ENCODE peak calls at places on chromosomes 5 and 9, in five cellular contexts. M, X, C, S and F are unnamed samples.
A peak's percentile ranks its signal among the peaks of the same experiment; 100 is the strongest.

GRCh38 chr5:168372351-168372946 is 81.0 kb downstream of the WWC1 start:
- DNase-seq in S (no peak), M (no peak), C (no peak), X (no peak), F (no peak)

GRCh38 chr9:135895202-135895848 is 12.0 kb downstream of the CAMSAP1 start:
- DNase-seq in M (no peak), C (no peak), X (no peak), S (no peak), F (no peak)

GRCh38 chr5:75716715-75717081 is 539 bp downstream of the POC5 start:
- DNase-seq in X (no peak), C (no peak), S (no peak), M (no peak), F (no peak)

GRCh38 chr9:37903581-37903830 is 421 bp downstream of the SLC25A51 start:
- DNase-seq in M (peak; percentile 52), X (no peak), S (peak; percentile 74), C (peak; percentile 53), F (no peak)

GRCh38 chr5:10138385-10139057 is 111.2 kb downstream of the ATPSCKMT start:
- DNase-seq in C (no peak), S (no peak), M (no peak), X (no peak), F (no peak)

GRCh38 chr5:127536687-127537086 is 19.2 kb downstream of the PRRC1 start:
- DNase-seq in S (no peak), M (no peak), C (no peak), X (peak; percentile 15), F (no peak)

GRCh38 chr5:60339691-60340191 is 360.2 kb downstream of the DEPDC1B start:
- DNase-seq in M (no peak), S (no peak), C (no peak), X (peak; percentile 96), F (no peak)

GRCh38 chr5:154214236-154215106 is 23.9 kb downstream of the GALNT10 start:
- DNase-seq in X (no peak), C (no peak), M (no peak), S (peak; percentile 43), F (no peak)

GRCh38 chr9:7570107-7570720 is 229.4 kb downstream of the DMAC1 start:
- DNase-seq in S (peak; percentile 72), M (peak; percentile 72), X (peak; percentile 36), C (peak; percentile 5), F (peak; percentile 37)

GRCh38 chr5:33649801-33650482 is 209.2 kb downstream of the TARS1 start:
- DNase-seq in X (no peak), S (no peak), M (no peak), C (peak; percentile 18), F (no peak)

GRCh38 chr9:136055715-136056545 is 39.2 kb downstream of the NACC2 start:
- DNase-seq in M (no peak), X (no peak), C (no peak), S (no peak), F (no peak)

GRCh38 chr9:94799578-94800264 is 73.2 kb downstream of the AOPEP start:
- DNase-seq in M (no peak), X (no peak), S (no peak), C (no peak), F (no peak)

GRCh38 chr5:36624277-36624676 is 17.9 kb downstream of the SLC1A3 start:
- DNase-seq in X (no peak), C (no peak), S (no peak), M (no peak), F (no peak)

GRCh38 chr5:149962040-149962439 is 1.5 kb downstream of the SLC26A2 start:
- DNase-seq in X (peak; percentile 81), M (peak; percentile 58), S (no peak), C (no peak), F (peak; percentile 26)

GRCh38 chr5:177405805-177406204 is 3.6 kb downstream of the F12 start:
- DNase-seq in C (no peak), M (no peak), X (no peak), S (no peak), F (no peak)

GRCh38 chr9:107847977-107848376 is 358.4 kb upstream of the KLF4 start:
- DNase-seq in S (no peak), M (no peak), X (no peak), C (no peak), F (no peak)

GRCh38 chr5:53194086-53194485 is 84.5 kb upstream of the MOCS2 start:
- DNase-seq in C (no peak), S (no peak), X (no peak), M (no peak), F (no peak)

GRCh38 chr9:134260801-134261200 is 65.5 kb upstream of the RXRA start:
- DNase-seq in M (no peak), S (no peak), X (no peak), C (no peak), F (no peak)

GRCh38 chr9:108394726-108395125 is 461.1 kb downstream of the ACTL7B start:
- DNase-seq in C (no peak), X (no peak), S (no peak), M (no peak), F (no peak)

GRCh38 chr9:130320697-130321080 is 55.1 kb downstream of the HMCN2 start:
- DNase-seq in S (no peak), C (no peak), X (no peak), M (no peak), F (no peak)

GRCh38 chr9:122389799-122390481 is 19.1 kb downstream of the PTGS1 start:
- DNase-seq in C (no peak), S (no peak), M (no peak), X (no peak), F (peak; percentile 41)

GRCh38 chr9:94490465-94490864 is 64.4 kb upstream of the PCAT7 start:
- DNase-seq in S (no peak), X (no peak), C (no peak), M (no peak), F (no peak)

GRCh38 chr9:74293479-74293878 is 203.7 kb upstream of the RORB start:
- DNase-seq in M (no peak), X (no peak), S (no peak), C (no peak), F (no peak)

GRCh38 chr5:138853132-138853531 is 22.0 kb downstream of the LRRTM2 start:
- DNase-seq in M (no peak), C (no peak), X (no peak), S (no peak), F (no peak)

GRCh38 chr9:68802525-68803015 is 97.5 kb downstream of the PIP5K1B start:
- DNase-seq in X (no peak), M (no peak), S (peak; percentile 68), C (no peak), F (no peak)

GRCh38 chr5:125699860-125700259 is 723.3 kb upstream of the GRAMD2B start:
- DNase-seq in M (peak; percentile 8), C (no peak), X (no peak), S (no peak), F (peak; percentile 29)